ENCODE peak calls at places on chromosomes 7 and 10, in six cellular contexts. X is heart right ventricle, I is thoracic aorta, F is cardiac fibroblast, P is colonic mucosa, J is fibroblast of villous mesenchyme. S is an unnamed sample.

GRCh38 chr10:5613481-5613880 is 52.9 kb downstream of the ASB13 start:
- DNase-seq in X (no peak), J (no peak), I (no peak), F (no peak), P (no peak), S (no peak)

GRCh38 chr10:45372251-45372951 is 1.6 kb upstream of the ALOX5 start:
- DNase-seq in I (no peak), J (no peak), X (no peak), F (no peak), P (no peak), S (no peak)

GRCh38 chr10:84375011-84375410 is 46.6 kb downstream of the CCSER2 start:
- DNase-seq in P (peak; percentile 57), J (peak; percentile 69), X (no peak), F (peak; percentile 75), I (no peak), S (peak; percentile 81)

GRCh38 chr10:21499910-21500577 is 25.4 kb downstream of the SKIDA1 start:
- DNase-seq in F (peak; percentile 35), J (peak; percentile 16), I (no peak), P (no peak), X (no peak), S (no peak)

GRCh38 chr10:78529262-78529661 is 495.6 kb downstream of the RPS24 start:
- DNase-seq in J (no peak), I (no peak), X (no peak), P (no peak), F (no peak), S (no peak)

GRCh38 chr10:119654540-119654939 is 3.4 kb downstream of the BAG3 start:
- DNase-seq in F (peak; percentile 50), P (peak; percentile 83), X (peak; percentile 40), I (peak; percentile 31), J (peak; percentile 43), S (no peak)

GRCh38 chr7:2006231-2006771 is 226.4 kb downstream of the MAD1L1 start:
- DNase-seq in X (no peak), P (no peak), J (no peak), I (no peak), F (no peak), S (no peak)

GRCh38 chr10:11018830-11019692 is 1.4 kb downstream of the CELF2 start:
- DNase-seq in P (no peak), X (no peak), J (no peak), F (no peak), I (no peak), S (no peak)

GRCh38 chr7:98836811-98837631 is 32.8 kb downstream of the TMEM130 start:
- DNase-seq in I (no peak), F (peak; percentile 42), J (peak; percentile 19), P (peak; percentile 33), X (peak; percentile 25), S (peak; percentile 21)

GRCh38 chr10:103497161-103497915 is 3.8 kb downstream of the NEURL1 start:
- DNase-seq in P (no peak), F (no peak), X (no peak), J (no peak), I (no peak), S (no peak)

GRCh38 chr7:140213684-140214074 is 36.9 kb upstream of the KDM7A start:
- DNase-seq in X (no peak), P (no peak), I (no peak), F (peak; percentile 25), J (no peak), S (no peak)

GRCh38 chr7:121109145-121109544 is 120.6 kb downstream of the CPED1 start:
- DNase-seq in X (no peak), J (no peak), F (no peak), I (no peak), P (no peak), S (no peak)

GRCh38 chr10:89062861-89063260 is 72.3 kb downstream of the FAS start:
- DNase-seq in X (peak; percentile 70), F (peak; percentile 78), J (no peak), I (no peak), P (no peak), S (peak; percentile 73)

GRCh38 chr7:81769891-81770818 is at the start of gene HGF:
- DNase-seq in F (peak; percentile 95), I (no peak), J (peak; percentile 94), X (peak; percentile 39), P (peak; percentile 32), S (peak; percentile 90)

GRCh38 chr10:4263281-4263921 is 478.4 kb upstream of the KLF6 start:
- DNase-seq in X (peak; percentile 30), F (no peak), P (peak; percentile 52), I (no peak), J (peak; percentile 83), S (no peak)

GRCh38 chr7:112411186-112411795 is 39.0 kb upstream of the IFRD1 start:
- DNase-seq in X (peak; percentile 24), I (no peak), J (peak; percentile 51), F (peak; percentile 72), P (no peak), S (peak; percentile 74)

GRCh38 chr10:1142596-1142995 is 86.4 kb downstream of the WDR37 start:
- DNase-seq in P (peak; percentile 15), X (no peak), I (no peak), F (no peak), J (no peak), S (no peak)

GRCh38 chr10:86688398-86688921 is 20.1 kb downstream of the LDB3 start:
- DNase-seq in J (peak; percentile 73), X (no peak), I (no peak), F (peak; percentile 83), P (peak; percentile 65), S (peak; percentile 80)

GRCh38 chr10:26557641-26558014 is 119.5 kb downstream of the APBB1IP start:
- DNase-seq in P (no peak), I (no peak), J (peak; percentile 37), F (peak; percentile 29), X (no peak), S (peak; percentile 25)

GRCh38 chr7:31074403-31074802 is 22.3 kb downstream of the ADCYAP1R1 start:
- DNase-seq in I (no peak), X (peak; percentile 63), F (no peak), J (no peak), P (no peak), S (no peak)

GRCh38 chr10:70106958-70107791 is 25.4 kb downstream of the AIFM2 start:
- DNase-seq in F (no peak), I (no peak), X (no peak), J (no peak), P (no peak), S (no peak)

DNA sequence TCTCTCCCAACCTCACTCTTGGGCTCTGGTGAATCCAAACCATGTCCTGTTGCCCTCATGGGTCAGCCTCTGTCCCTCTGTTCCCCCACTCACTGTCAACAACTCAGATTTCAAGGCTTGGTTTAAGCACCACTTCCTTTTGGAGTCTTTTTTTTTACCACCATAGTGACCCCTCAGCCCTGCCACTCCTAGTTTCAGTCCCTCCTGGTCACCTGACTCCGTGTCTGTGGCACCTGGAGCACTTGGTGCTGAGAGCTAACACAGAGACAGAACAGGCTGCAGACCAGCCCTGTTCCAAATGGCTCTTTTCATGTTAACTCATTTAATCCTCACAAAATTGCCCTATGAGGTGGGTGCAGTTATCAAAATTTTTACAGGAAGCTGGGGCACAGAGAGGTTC is 53.6 kb upstream of the SMNDC1 start:
- DNase-seq in I (no peak), J (no peak), F (no peak), X (no peak), P (no peak), S (no peak)
- H3K4me3 ChIP-seq in I (no peak overlapping the region), J (no peak overlapping the region), F (no peak overlapping the region), X (no peak overlapping the region), P (no peak overlapping the region), S (no peak overlapping the region)

GRCh38 chr10:126434235-126434634 is 46.0 kb upstream of the ADAM12 start:
- DNase-seq in I (no peak), F (no peak), J (no peak), P (no peak), X (no peak), S (no peak)

GRCh38 chr10:126430512-126430911 is 42.2 kb upstream of the ADAM12 start:
- DNase-seq in J (no peak), F (no peak), I (no peak), P (no peak), X (no peak), S (no peak)

GRCh38 chr10:126431816-126432215 is 43.5 kb upstream of the ADAM12 start:
- DNase-seq in P (no peak), X (no peak), F (no peak), J (no peak), I (no peak), S (no peak)

GRCh38 chr10:126432507-126432906 is 44.2 kb upstream of the ADAM12 start:
- DNase-seq in X (no peak), P (no peak), I (no peak), J (no peak), F (no peak), S (no peak)

DNA sequence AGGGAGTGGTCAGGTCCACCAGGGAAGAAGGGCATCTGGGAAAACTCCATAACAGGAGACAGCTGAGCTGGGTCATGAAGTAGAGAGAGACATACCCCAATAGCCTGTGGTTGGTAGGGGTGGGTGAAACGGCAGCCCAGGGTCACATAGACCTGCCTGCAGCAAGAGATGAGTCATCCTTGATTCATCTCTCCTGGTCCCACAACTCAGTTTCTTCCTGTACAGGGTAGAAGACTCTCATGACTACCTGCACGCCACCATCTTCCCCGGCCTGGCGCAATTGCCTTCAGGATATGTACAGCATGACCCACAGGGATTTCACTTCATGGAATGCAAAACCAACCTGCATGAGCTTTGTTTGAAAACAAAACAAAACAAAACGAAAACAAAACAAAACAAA is 45.1 kb upstream of the ADAM12 start:
- DNase-seq in X (no peak), I (no peak), J (no peak), P (no peak), F (no peak), S (no peak)
- TF ChIP-seq CTCF in X (no peak), I (no peak), J (no peak), P (no peak), F (no peak), S (no peak)

DNA sequence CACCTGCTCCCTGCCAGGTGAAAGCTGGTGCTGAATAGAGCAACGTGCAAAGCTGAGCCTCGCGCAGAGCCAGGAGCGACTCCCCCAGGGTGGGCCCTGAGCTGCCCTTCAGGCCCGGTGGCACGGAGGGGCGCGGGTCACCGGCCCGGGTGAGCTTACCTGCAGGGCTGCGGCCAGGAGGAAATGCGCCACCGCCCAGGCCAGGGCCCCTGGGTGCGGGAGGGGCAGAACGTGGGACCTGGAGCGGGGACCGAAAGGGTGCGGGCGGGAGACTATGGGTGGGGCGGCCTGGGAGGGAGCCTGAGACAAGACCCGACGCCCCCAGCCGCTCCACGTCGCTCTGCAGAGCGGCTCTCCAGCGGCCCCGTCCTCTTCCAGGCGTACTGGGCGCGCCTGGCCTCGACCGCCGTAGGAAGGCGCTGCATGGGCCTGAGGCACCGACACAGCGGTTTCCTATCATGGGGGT is 122.1 kb downstream of the BTAF1 start:
- DNase-seq in J (no peak), P (no peak), X (no peak), I (no peak), F (no peak), S (no peak)
- H3K4me3 ChIP-seq in J (no peak overlapping the region), P (no peak overlapping the region), X (no peak overlapping the region), I (no peak overlapping the region), F (no peak overlapping the region), S (no peak overlapping the region)

DNA sequence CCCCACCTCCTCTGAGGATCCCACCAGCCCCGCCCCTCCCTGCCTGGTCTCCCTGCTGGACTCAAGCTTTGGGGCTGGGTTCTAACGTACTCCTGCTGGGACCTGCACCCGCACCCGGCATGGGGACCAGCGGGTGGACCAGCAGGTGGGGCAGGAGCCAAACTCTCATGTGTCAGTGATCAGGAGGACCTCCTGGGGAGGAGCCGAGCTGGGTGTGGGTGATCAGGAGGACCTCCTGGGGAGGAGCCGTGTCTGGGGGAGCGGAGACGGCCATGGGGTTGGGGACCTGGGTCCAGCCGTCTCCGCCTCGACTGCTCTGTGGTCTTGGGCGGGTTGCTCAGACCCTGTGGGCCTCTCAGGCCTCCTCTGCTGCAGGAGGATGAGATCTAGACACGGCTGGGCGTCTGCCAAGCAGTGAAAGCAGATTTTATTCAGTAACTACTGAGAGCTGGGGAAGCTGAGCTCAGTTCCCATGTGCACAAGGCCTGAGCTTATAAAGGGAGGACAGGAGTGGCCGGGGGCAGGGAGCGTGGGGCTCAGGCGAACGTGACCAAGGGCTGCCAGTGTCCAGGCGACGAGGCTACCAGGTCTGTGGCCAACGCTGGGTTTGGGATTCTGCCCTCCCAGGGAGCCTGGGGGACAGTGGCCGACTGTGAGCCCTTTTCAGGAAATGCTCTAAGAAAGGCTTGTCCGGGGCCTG is 33.6 kb upstream of the UTF1 start:
- DNase-seq in I (no peak), J (no peak), P (no peak), X (no peak), F (peak; percentile 7), S (peak; percentile 11)
- TF ChIP-seq CTCF in I (no peak), J (no peak), P (no peak), X (no peak), F (no peak), S (no peak)

S was measured in fibroblast of pulmonary artery.